ENCODE peak calls at places on chromosomes 4 and X, in nine cellular contexts. U, D, R, S, L, C, W, J and H are unnamed samples.

GRCh38 chrX:48956728-48957414 is 536 bp downstream of the OTUD5 start:
- DNase-seq in U (peak; percentile 47), D (no peak), R (peak; percentile 3), S (peak; percentile 47), L (no peak), C (no peak), W (peak; percentile 87), J (no peak), H (peak; percentile 29)

GRCh38 chr4:118363166-118363565 is 10.4 kb upstream of the PRSS12 start:
- DNase-seq in U (no peak), D (no peak), R (no peak), S (no peak), L (no peak), C (no peak), W (no peak), J (no peak), H (no peak)

GRCh38 chr4:110631582-110632505 is 9.0 kb upstream of the PITX2 start:
- DNase-seq in U (peak; percentile 76), D (no peak), R (peak; percentile 44), S (peak; percentile 70), L (peak; percentile 71), C (peak; percentile 80), W (peak; percentile 78), J (peak; percentile 56), H (peak; percentile 70)

GRCh38 chr4:151833174-151833573 is 72.4 kb upstream of the GATB start:
- DNase-seq in U (no peak), D (no peak), R (no peak), S (no peak), L (no peak), C (no peak), W (no peak), J (no peak), H (no peak)

GRCh38 chr4:5758741-5759140 is 47.7 kb downstream of the EVC start:
- DNase-seq in U (no peak), D (no peak), R (no peak), S (no peak), L (no peak), C (peak; percentile 93), W (no peak), J (no peak), H (no peak)

GRCh38 chrX:66544181-66544580 is 94.7 kb downstream of the EDA2R start:
- DNase-seq in U (no peak), D (no peak), R (no peak), S (no peak), L (no peak), C (no peak), W (no peak), J (no peak), H (no peak)

GRCh38 chr4:71595576-71596108 is 188.2 kb downstream of the GC start:
- DNase-seq in U (no peak), D (no peak), R (no peak), S (no peak), L (no peak), C (no peak), W (no peak), J (no peak), H (no peak)

GRCh38 chr4:2940267-2941137 is 22.7 kb downstream of the NOP14 start:
- DNase-seq in U (no peak), D (peak; percentile 7), R (no peak), S (peak; percentile 7), L (no peak), C (no peak), W (peak; percentile 69), J (no peak), H (peak; percentile 53)

GRCh38 chr4:133555671-133556070 is 406.6 kb downstream of the PCDH10 start:
- DNase-seq in U (no peak), D (no peak), R (no peak), S (no peak), L (no peak), C (no peak), W (no peak), J (no peak), H (no peak)

GRCh38 chrX:18210470-18210869 is 10.2 kb downstream of the BEND2 start:
- DNase-seq in U (no peak), D (no peak), R (no peak), S (no peak), L (no peak), C (peak; percentile 40), W (no peak), J (no peak), H (no peak)

GRCh38 chr4:147157860-147158701 is 212.4 kb upstream of the TTC29 start:
- DNase-seq in U (peak; percentile 50), D (peak; percentile 42), R (no peak), S (peak; percentile 9), L (no peak), C (peak; percentile 62), W (peak; percentile 69), J (peak; percentile 40), H (no peak)

GRCh38 chr4:5647351-5647750 is 61.0 kb downstream of the EVC2 start:
- DNase-seq in U (no peak), D (no peak), R (no peak), S (no peak), L (no peak), C (no peak), W (no peak), J (no peak), H (no peak)

GRCh38 chr4:13160906-13161305 is 323.2 kb downstream of the RAB28 start:
- DNase-seq in U (no peak), D (no peak), R (no peak), S (no peak), L (no peak), C (peak; percentile 72), W (no peak), J (no peak), H (no peak)

GRCh38 chr4:184441461-184442392 is 32.6 kb downstream of the IRF2 start:
- DNase-seq in U (no peak), D (no peak), R (no peak), S (no peak), L (no peak), C (no peak), W (no peak), J (no peak), H (no peak)

GRCh38 chrX:39985116-39985515 is 112.6 kb downstream of the BCOR start:
- DNase-seq in U (no peak), D (no peak), R (no peak), S (no peak), L (no peak), C (no peak), W (no peak), J (no peak), H (no peak)

GRCh38 chrX:68504237-68504636 is 5.4 kb downstream of the YIPF6 start:
- DNase-seq in U (no peak), D (no peak), R (no peak), S (no peak), L (no peak), C (peak; percentile 75), W (no peak), J (no peak), H (no peak)

GRCh38 chr4:128957459-128957858 is 135.9 kb downstream of the SCLT1 start:
- DNase-seq in U (no peak), D (no peak), R (no peak), S (no peak), L (no peak), C (no peak), W (no peak), J (no peak), H (no peak)

GRCh38 chr4:77990904-77991358 is 66.2 kb upstream of the FRAS1 start:
- DNase-seq in U (no peak), D (no peak), R (no peak), S (no peak), L (no peak), C (no peak), W (no peak), J (no peak), H (no peak)

GRCh38 chrX:53452812-53453211 is 18.6 kb upstream of the HSD17B10 start:
- DNase-seq in U (no peak), D (no peak), R (no peak), S (no peak), L (no peak), C (no peak), W (no peak), J (no peak), H (no peak)

GRCh38 chrX:53456254-53456653 is 22.1 kb upstream of the HSD17B10 start:
- DNase-seq in U (no peak), D (no peak), R (no peak), S (no peak), L (no peak), C (peak; percentile 54), W (no peak), J (no peak), H (no peak)

GRCh38 chrX:53458082-53458481 is 23.9 kb upstream of the HSD17B10 start:
- DNase-seq in U (no peak), D (no peak), R (no peak), S (no peak), L (no peak), C (peak; percentile 9), W (no peak), J (no peak), H (no peak)
- TF ChIP-seq CTCF in U (no peak), D (no peak), R (no peak), S (no peak), L (no peak), C (peak; percentile 50), W (no peak), J (no peak), H (no peak)

DNA sequence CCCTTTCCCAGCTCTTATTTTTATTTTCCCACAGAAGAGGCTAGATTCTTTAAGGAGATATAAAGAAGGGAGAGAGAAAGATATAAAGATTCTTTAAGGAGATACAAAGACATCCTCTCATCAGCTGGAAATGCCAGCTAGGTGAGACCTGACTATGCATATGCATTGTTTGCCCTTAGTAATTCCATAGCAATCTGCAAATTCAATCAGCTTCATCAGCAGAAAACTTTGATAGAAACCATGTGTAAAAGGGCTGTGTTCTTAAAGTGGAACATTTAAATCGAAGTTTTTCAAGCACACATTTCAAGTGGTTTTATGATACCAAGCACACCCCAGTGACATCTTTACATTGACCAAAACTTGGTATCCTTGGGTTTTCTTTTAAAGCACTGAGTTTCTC is 24.1 kb downstream of the FHL1 start:
- DNase-seq in U (no peak), D (no peak), R (no peak), S (no peak), L (no peak), C (no peak), W (no peak), J (no peak), H (no peak)
- H3K4me1 ChIP-seq in U (peaks cover 4% of the 10 kb centered on the region), D (peaks cover 4% of the 10 kb centered on the region), R (no peaks in the 10 kb centered on the region), S (peaks cover 5% of the 10 kb centered on the region), L (no peaks in the 10 kb centered on the region), C (peaks cover 27% of the 10 kb centered on the region), W (no peaks in the 10 kb centered on the region), J (peaks cover 3% of the 10 kb centered on the region), H (no peaks in the 10 kb centered on the region)

GRCh38 chrX:147693511-147693910 is 218.2 kb upstream of the FMR1 start:
- DNase-seq in U (no peak), D (no peak), R (no peak), S (no peak), L (no peak), C (no peak), W (no peak), J (no peak), H (no peak)
- H3K9me3 ChIP-seq in U (no peaks in the 10 kb centered on the region), D (no peaks in the 10 kb centered on the region), R (no peaks in the 10 kb centered on the region), S (no peaks in the 10 kb centered on the region), L (no peaks in the 10 kb centered on the region), C (no peaks in the 10 kb centered on the region), W (peaks cover 32% of the 10 kb centered on the region), J (no peaks in the 10 kb centered on the region), H (no peaks in the 10 kb centered on the region)

DNA sequence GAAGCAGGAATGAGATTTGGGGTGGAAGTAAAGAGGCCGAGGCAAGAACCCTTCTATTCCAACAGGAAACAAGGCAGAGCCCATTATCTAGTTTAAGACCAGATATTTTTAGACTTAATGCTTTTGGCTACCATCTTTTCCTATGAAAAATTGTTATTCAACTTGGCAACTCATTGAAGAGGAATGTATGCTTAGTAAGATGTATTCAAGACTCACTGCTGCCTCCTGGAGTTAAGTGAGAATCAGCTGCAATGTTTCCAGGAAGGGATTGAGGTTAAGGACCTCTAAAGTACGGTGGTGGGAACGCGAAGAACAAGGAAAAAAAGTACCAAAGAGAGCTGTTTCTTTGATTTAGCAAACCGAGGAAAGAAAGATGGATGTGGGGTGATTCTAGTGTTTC is 89.1 kb downstream of the RAPGEF2 start:
- DNase-seq in U (no peak), D (no peak), R (no peak), S (no peak), L (no peak), C (peak; percentile 81), W (no peak), J (no peak), H (no peak)
- TF ChIP-seq CTCF in U (peak; percentile 28), D (no peak), R (no peak), S (peak; percentile 21), L (peak; percentile 66), C (peak; percentile 79), W (no peak), J (no peak), H (no peak)